ENCODE peak calls at places on chromosomes 12 and 14, in six cellular contexts. B is left ventricle myocardium inferior, A is stomach, J is lung, I is iPS DF 6.9, E is upper lobe of right lung. L is an unnamed sample. For H3K27me3, the result is how much of the 10 kb centered on the place peaks cover.

GRCh38 chr14:67630938-67631337 is 11.2 kb downstream of the ARG2 start:
- DNase-seq in B (no peak), J (no peak), E (no peak), A (no peak), I (no peak), L (no peak)

GRCh38 chr12:62714409-62715075 is 220.4 kb downstream of the PPM1H start:
- DNase-seq in E (no peak), J (no peak), I (no peak), B (peak), A (no peak), L (no peak)

GRCh38 chr12:19483727-19484126 is 44.4 kb downstream of the AEBP2 start:
- DNase-seq in A (no peak), J (no peak), B (no peak), I (no peak), E (no peak), L (no peak)

GRCh38 chr12:7729683-7730195 is 17.4 kb downstream of the CLEC4C start:
- DNase-seq in J (no peak), A (no peak), I (no peak), E (no peak), B (no peak), L (no peak)

GRCh38 chr12:69240625-69240984 is 1.2 kb downstream of the CPSF6 start:
- DNase-seq in A (no peak), E (no peak), B (no peak), J (no peak), I (no peak), L (no peak)

GRCh38 chr14:40119321-40119720 is 687.1 kb upstream of the FBXO33 start:
- DNase-seq in I (no peak), E (no peak), A (no peak), B (no peak), J (no peak), L (no peak)

GRCh38 chr12:68042212-68042699 is 53.0 kb downstream of the IFNG-AS1 start:
- DNase-seq in A (no peak), B (no peak), I (no peak), J (no peak), E (no peak), L (no peak)

GRCh38 chr14:22469541-22470303 is 119.3 kb downstream of the DAD1 start:
- DNase-seq in J (no peak), A (no peak), I (no peak), B (no peak), E (no peak), L (no peak)

GRCh38 chr12:130253866-130254265 is 83.8 kb upstream of the PIWIL1 start:
- DNase-seq in E (no peak), A (no peak), B (no peak), I (no peak), J (no peak), L (no peak)

GRCh38 chr12:4355843-4356327 is 23.6 kb downstream of the FGF23 start:
- DNase-seq in A (no peak), I (peak), E (no peak), B (no peak), J (no peak), L (no peak)

GRCh38 chr12:39553476-39553875 is 66.1 kb downstream of the ABCD2 start:
- DNase-seq in B (no peak), I (no peak), J (no peak), E (no peak), A (no peak), L (no peak)

GRCh38 chr12:112852810-112853209 is 54.0 kb upstream of the OAS1 start:
- DNase-seq in J (no peak), I (no peak), E (no peak), B (no peak), A (no peak), L (peak)

GRCh38 chr14:63735720-63736119 is 7.9 kb upstream of the SGPP1 start:
- DNase-seq in I (no peak), B (no peak), A (peak), E (no peak), J (no peak), L (no peak)

GRCh38 chr12:105083041-105083440 is 1.2 kb downstream of the ALDH1L2 start:
- DNase-seq in B (no peak), I (no peak), J (no peak), E (no peak), A (no peak), L (no peak)

GRCh38 chr12:401235-402126 is at the start of gene CCDC77:
- DNase-seq in A (peak), B (peak), J (peak), I (peak), E (peak), L (peak)

GRCh38 chr14:94143239-94143638 is 13.8 kb upstream of the IFI27L2 start:
- DNase-seq in A (no peak), I (no peak), E (no peak), J (no peak), B (no peak), L (no peak)

GRCh38 chr14:71597955-71598659 is 334.1 kb upstream of the RGS6 start:
- DNase-seq in E (no peak), I (no peak), A (no peak), J (no peak), B (no peak), L (no peak)

GRCh38 chr14:56515739-56516138 is 63.9 kb upstream of the TMEM260 start:
- DNase-seq in I (no peak), E (no peak), J (no peak), A (no peak), B (no peak), L (no peak)

GRCh38 chr14:68862954-68863594 is 70.2 kb upstream of the ZFP36L1 start:
- DNase-seq in I (peak), J (peak), E (peak), B (peak), A (peak), L (peak)

GRCh38 chr14:90402009-90402408 is 5.2 kb downstream of the CALM1 start:
- DNase-seq in E (no peak), I (no peak), B (no peak), A (no peak), J (no peak), L (no peak)

GRCh38 chr12:3295648-3296408 is 195.2 kb upstream of the PRMT8 start:
- DNase-seq in I (no peak), B (peak), E (no peak), J (peak), A (peak), L (peak)

GRCh38 chr14:105944632-105945610 is 418.5 kb downstream of the TMEM121 start:
- DNase-seq in E (peak), A (peak), B (peak), J (peak), I (no peak), L (peak)

GRCh38 chr12:117080707-117081141 is 18.5 kb downstream of the TESC start:
- DNase-seq in A (no peak), B (no peak), E (no peak), I (no peak), J (no peak), L (no peak)

GRCh38 chr14:59268011-59268410 is 79.5 kb downstream of the DAAM1 start:
- DNase-seq in J (no peak), A (no peak), E (no peak), B (no peak), I (no peak), L (no peak)

GRCh38 chr14:33857650-33858049 is 93.2 kb downstream of the EGLN3 start:
- DNase-seq in A (no peak), I (no peak), E (no peak), B (no peak), J (no peak), L (no peak)

GRCh38 chr12:4809449-4810218 is 89.4 kb downstream of the GALNT8 start:
- DNase-seq in A (no peak), B (no peak), I (no peak), J (no peak), E (no peak), L (no peak)

GRCh38 chr12:53046655-53047220 is 3.1 kb upstream of the TNS2 start:
- DNase-seq in A (peak), B (peak), J (peak), E (peak), I (no peak), L (peak)

GRCh38 chr14:100065161-100065871 is at the start of gene EVL:
- DNase-seq in B (peak), J (no peak), E (peak), I (no peak), A (peak), L (no peak)

GRCh38 chr12:50101663-50102062 is 2.1 kb upstream of the GPD1 start:
- DNase-seq in I (no peak), J (no peak), B (no peak), E (no peak), A (no peak), L (no peak)

GRCh38 chr12:17511369-17511768 is 578.6 kb downstream of the RERGL start:
- DNase-seq in B (no peak), J (no peak), A (no peak), E (no peak), I (no peak), L (no peak)

GRCh38 chr12:3042394-3042793 is 34.8 kb upstream of the TSPAN9 start:
- DNase-seq in J (no peak), A (no peak), B (peak), E (no peak), I (no peak), L (no peak)

GRCh38 chr14:67359319-67359774 is 257 bp downstream of the ATP6V1D start:
- DNase-seq in I (no peak), E (no peak), A (no peak), J (peak), B (peak), L (no peak)

GRCh38 chr14:65234752-65235361 is 132.5 kb upstream of the MAX start:
- DNase-seq in J (no peak), I (no peak), B (no peak), A (no peak), E (no peak), L (no peak)

GRCh38 chr12:9041321-9041720 is 52.0 kb downstream of the KLRG1 start:
- DNase-seq in J (no peak), B (no peak), E (no peak), A (no peak), I (no peak), L (no peak)

GRCh38 chr12:98983647-98984046 is 338.6 kb downstream of the APAF1 start:
- DNase-seq in I (no peak), B (no peak), E (no peak), J (no peak), A (no peak), L (no peak)

GRCh38 chr12:124109760-124110159 is 136.7 kb downstream of the ZNF664 start:
- DNase-seq in A (peak), J (no peak), E (no peak), B (no peak), I (peak), L (no peak)

GRCh38 chr12:107311682-107312081 is 218.3 kb upstream of the CRY1 start:
- DNase-seq in J (no peak), B (no peak), E (no peak), I (no peak), A (no peak), L (no peak)

GRCh38 chr12:107308310-107308709 is 215.0 kb upstream of the CRY1 start:
- DNase-seq in A (no peak), B (no peak), I (no peak), J (no peak), E (no peak), L (no peak)

GRCh38 chr12:107306141-107306670 is 212.9 kb upstream of the CRY1 start:
- DNase-seq in J (no peak), I (no peak), A (no peak), E (no peak), B (no peak), L (no peak)

GRCh38 chr12:107309020-107309419 is 215.7 kb upstream of the CRY1 start:
- DNase-seq in A (no peak), J (no peak), B (no peak), I (no peak), E (no peak), L (no peak)

DNA sequence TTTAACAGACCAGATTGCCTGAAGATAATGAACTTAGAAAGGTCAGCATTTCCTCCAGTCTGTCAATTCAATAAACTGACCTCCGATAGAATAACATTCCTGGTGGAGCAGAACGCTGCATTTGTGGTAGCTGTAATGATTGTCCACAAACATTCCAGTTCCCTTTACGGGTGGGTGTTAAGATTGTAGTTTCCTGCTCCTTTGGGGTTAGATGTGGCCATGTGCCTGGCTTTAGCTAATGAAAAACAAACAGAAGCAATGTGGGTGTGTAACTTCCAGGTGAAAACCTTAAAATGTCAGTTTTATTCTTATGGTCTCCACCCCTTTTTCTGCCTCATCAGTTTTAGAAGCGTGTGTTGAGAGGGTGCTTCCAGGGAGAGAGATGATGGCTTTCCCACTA is 217.3 kb upstream of the CRY1 start:
- DNase-seq in I (no peak), A (no peak), B (no peak), E (no peak), J (no peak), L (no peak)
- H3K27me3 ChIP-seq in I (under half), A (half or more), B (half or more), E (under half), J (under half), L (under half)

GRCh38 chr14:50831704-50832130 is 755 bp upstream of the NIN start:
- DNase-seq in A (no peak), J (no peak), B (no peak), I (no peak), E (no peak), L (no peak)

GRCh38 chr14:50830044-50830931 is 674 bp downstream of the NIN start:
- DNase-seq in A (peak), I (no peak), E (peak), J (peak), B (peak), L (peak)

GRCh38 chr14:50829472-50830043 is 1.4 kb downstream of the NIN start:
- DNase-seq in E (no peak), I (no peak), A (no peak), B (no peak), J (no peak), L (no peak)

GRCh38 chr14:50832935-50833607 is 2.1 kb upstream of the NIN start:
- DNase-seq in J (no peak), A (peak), E (no peak), I (no peak), B (no peak), L (no peak)

GRCh38 chr14:50830932-50831703 is at the start of gene NIN:
- DNase-seq in B (peak), E (peak), I (no peak), A (peak), J (peak), L (peak)
- H3K27me3 ChIP-seq in B (under half), E (under half), I (under half), A (under half), J (under half), L (under half)

GRCh38 chr14:103142031-103142430 is 18.8 kb downstream of the TNFAIP2 start:
- DNase-seq in I (no peak), E (no peak), J (no peak), A (no peak), B (no peak), L (no peak)
- H3K27me3 ChIP-seq in I (under half), E (under half), J (under half), A (under half), B (under half), L (under half)

DNA sequence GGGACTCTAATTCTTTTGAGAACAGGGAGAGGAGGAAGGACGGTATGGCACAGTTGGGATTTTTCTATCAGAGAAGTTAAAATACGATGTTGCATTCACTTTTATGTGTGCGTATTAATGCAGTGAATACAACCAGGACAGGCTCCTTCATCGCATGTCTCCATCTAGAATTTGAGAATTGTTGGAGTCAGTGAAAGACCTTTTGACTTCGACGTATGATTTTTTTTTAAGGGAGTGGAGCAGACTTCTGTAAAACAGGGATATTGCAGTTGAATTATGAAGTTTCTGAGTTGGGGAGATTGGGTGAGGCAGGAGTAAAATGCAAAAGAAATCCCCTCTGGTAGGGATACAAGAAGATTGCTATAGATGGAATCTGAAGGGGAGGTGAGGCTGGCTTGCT is 9.6 kb upstream of the TBX3 start:
- DNase-seq in A (no peak), B (no peak), J (no peak), I (no peak), E (no peak), L (no peak)
- H3K27me3 ChIP-seq in A (half or more), B (half or more), J (under half), I (half or more), E (half or more), L (under half)

GRCh38 chr12:120643574-120643973 is 3.1 kb downstream of the CABP1 start:
- DNase-seq in B (no peak), E (no peak), J (no peak), A (no peak), I (no peak), L (no peak)
- H3K27me3 ChIP-seq in B (half or more), E (half or more), J (under half), A (half or more), I (under half), L (under half)

GRCh38 chr14:37595809-37596595 is 573 bp downstream of the TTC6 start:
- DNase-seq in J (peak), I (no peak), E (peak), A (peak), B (no peak), L (no peak)
- H3K27me3 ChIP-seq in J (under half), I (half or more), E (half or more), A (half or more), B (half or more), L (half or more)

GRCh38 chr14:76355771-76356170 is 20.2 kb upstream of the ESRRB start:
- DNase-seq in A (no peak), B (no peak), E (no peak), J (no peak), I (no peak), L (no peak)
- H3K27me3 ChIP-seq in A (under half), B (under half), E (under half), J (under half), I (under half), L (under half)

DNA sequence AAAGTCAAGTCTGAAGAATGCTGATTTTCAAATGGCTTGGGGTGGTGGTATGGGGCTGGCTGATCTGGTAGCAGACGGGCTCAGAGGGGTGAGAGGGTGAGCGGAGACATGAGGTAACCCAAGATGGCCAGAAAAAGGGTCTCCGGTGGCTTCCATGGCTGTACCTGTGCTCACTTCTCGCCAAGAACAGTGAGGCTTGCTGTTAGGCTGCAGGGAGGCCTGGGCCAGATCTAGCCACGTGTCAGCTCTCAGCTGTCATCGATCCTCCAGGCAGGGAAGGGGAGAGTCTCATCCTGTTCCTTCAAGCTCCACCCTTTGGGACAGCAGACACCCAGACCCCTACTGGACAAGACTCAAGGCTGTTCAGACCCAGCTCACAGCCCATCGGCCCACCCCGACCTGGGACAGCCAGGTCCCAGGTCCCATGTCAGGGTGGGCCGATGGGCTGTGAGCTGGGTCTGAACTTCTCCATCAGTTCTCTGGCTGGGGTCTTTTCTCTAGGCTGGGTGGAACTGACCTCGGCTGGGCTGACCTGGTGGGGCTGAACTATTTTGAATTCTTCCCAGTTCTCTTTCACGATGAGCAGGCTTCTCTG is 9.0 kb downstream of the LRTM2 start:
- DNase-seq in E (no peak), B (no peak), J (no peak), A (no peak), I (no peak), L (no peak)
- H3K27me3 ChIP-seq in E (under half), B (half or more), J (under half), A (half or more), I (under half), L (under half)

DNA sequence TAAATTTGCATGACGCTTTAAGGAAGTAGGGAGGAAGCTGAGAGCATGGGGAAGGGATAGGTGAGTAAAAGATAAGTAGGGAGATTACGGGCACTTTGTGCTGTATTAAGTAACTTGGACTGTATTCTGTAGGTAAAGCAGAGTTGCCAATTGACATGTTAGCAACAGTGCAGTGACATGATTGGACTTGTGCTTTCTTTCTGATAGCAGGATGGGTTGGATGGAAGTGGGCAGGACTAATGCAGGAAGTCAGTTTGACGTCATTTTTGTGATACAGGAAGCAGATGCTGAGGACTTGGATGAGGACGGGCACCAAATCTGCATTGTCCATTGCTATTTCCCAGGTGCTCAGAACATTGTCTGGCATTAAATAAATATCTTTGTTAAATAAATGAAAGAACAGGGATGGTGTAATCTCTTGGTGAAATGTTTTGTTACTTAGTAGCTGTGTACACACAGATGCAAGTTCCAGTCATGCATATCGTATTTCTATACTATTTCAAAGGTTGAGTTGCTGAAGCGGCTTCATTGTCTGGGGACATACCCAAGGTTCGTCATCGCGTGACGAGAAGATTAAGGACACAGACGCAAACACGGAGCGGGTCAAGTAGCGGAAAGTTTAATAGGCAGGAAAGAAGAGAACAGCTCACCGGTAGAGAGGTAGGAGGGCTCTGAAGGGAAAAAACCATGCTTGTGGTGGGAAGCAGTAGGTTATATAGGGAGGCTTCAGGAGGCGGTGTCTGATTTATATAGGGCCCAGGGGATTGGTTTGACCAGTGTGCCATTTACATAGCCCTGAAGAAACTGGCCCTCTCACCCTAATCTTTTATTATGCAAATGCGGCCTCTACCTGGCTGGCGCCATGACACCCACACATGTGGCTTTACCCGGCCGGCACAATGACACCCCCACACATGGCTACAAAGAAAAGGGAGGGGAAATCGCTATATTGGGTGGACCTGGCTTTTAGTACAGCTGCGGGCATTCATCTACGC is 30.7 kb downstream of the GUCY2C start:
- DNase-seq in B (no peak), A (no peak), I (peak), J (no peak), E (no peak), L (no peak)
- H3K27me3 ChIP-seq in B (under half), A (under half), I (under half), J (under half), E (under half), L (under half)

GRCh38 chr12:57733928-57734327 is 4.6 kb downstream of the AGAP2 start:
- DNase-seq in I (no peak), B (no peak), E (no peak), A (no peak), J (no peak), L (no peak)
- H3K27me3 ChIP-seq in I (half or more), B (half or more), E (under half), A (half or more), J (under half), L (under half)

L was measured in right atrium auricular region.